ENCODE peak calls at places on chromosomes 13 and 19, in six cellular contexts. B is aorta, E is AG10803, M is psoas muscle, L is uterus, X is adipocyte. D is an unnamed sample.

GRCh38 chr19:44232867-44233266 is 20.5 kb downstream of the ZNF227 start:
- DNase-seq in B (no peak), E (no peak), M (no peak), L (no peak), X (no peak), D (no peak)

GRCh38 chr13:32804673-32805260 is 211.5 kb upstream of the KL start:
- DNase-seq in B (no peak), E (no peak), M (no peak), L (no peak), X (peak; percentile 45), D (no peak)

GRCh38 chr19:3403489-3404323 is 37.3 kb downstream of the NFIC start:
- DNase-seq in B (peak; percentile 97), E (peak; percentile 99), M (peak; percentile 93), L (peak; percentile 93), X (peak; percentile 84), D (peak; percentile 93)

GRCh38 chr19:40941481-40942219 is 49.4 kb upstream of the CYP2B6 start:
- DNase-seq in B (no peak), E (no peak), M (no peak), L (no peak), X (no peak), D (no peak)

GRCh38 chr13:90420683-90421082 is 926.8 kb upstream of the MIR17HG start:
- DNase-seq in B (no peak), E (no peak), M (no peak), L (no peak), X (peak; percentile 11), D (no peak)

GRCh38 chr13:97360610-97361009 is 73.4 kb upstream of the RAP2A start:
- DNase-seq in B (no peak), E (no peak), M (no peak), L (no peak), X (no peak), D (no peak)

GRCh38 chr13:53408847-53409568 is 380.4 kb downstream of the OLFM4 start:
- DNase-seq in B (no peak), E (no peak), M (no peak), L (no peak), X (no peak), D (no peak)

GRCh38 chr19:16571283-16571682 is 932 bp downstream of the SLC35E1 start:
- DNase-seq in B (no peak), E (peak; percentile 18), M (no peak), L (no peak), X (peak; percentile 33), D (no peak)

GRCh38 chr19:48591021-48591420 is 15.5 kb upstream of the SPACA4 start:
- DNase-seq in B (no peak), E (peak; percentile 12), M (no peak), L (no peak), X (no peak), D (no peak)

GRCh38 chr19:29098091-29098490 is 114.9 kb downstream of the UQCRFS1 start:
- DNase-seq in B (no peak), E (no peak), M (peak; percentile 29), L (no peak), X (no peak), D (no peak)

GRCh38 chr13:69050696-69051095 is 1056.9 kb upstream of the ATXN8OS start:
- DNase-seq in B (no peak), E (no peak), M (no peak), L (no peak), X (no peak), D (no peak)

GRCh38 chr13:65971541-65971940 is 1258.6 kb downstream of the PCDH9 start:
- DNase-seq in B (no peak), E (no peak), M (no peak), L (no peak), X (no peak), D (no peak)

GRCh38 chr19:39335168-39335567 is 675 bp downstream of the GMFG start:
- DNase-seq in B (no peak), E (no peak), M (no peak), L (no peak), X (no peak), D (no peak)

GRCh38 chr19:11339254-11340098 is at the start of gene RAB3D:
- DNase-seq in B (peak; percentile 97), E (peak; percentile 81), M (peak; percentile 90), L (peak; percentile 94), X (peak; percentile 96), D (peak; percentile 93)

GRCh38 chr19:12789098-12789903 is 2.0 kb upstream of the JUNB start:
- DNase-seq in B (no peak), E (no peak), M (no peak), L (no peak), X (no peak), D (no peak)

GRCh38 chr13:58087566-58087965 is 456.0 kb downstream of the PCDH17 start:
- DNase-seq in B (no peak), E (no peak), M (no peak), L (no peak), X (no peak), D (no peak)

GRCh38 chr13:49436890-49437289 is 7.0 kb downstream of the CAB39L start:
- DNase-seq in B (peak; percentile 76), E (peak; percentile 75), M (peak; percentile 54), L (peak; percentile 48), X (peak; percentile 79), D (no peak)

GRCh38 chr19:42495663-42496062 is 32.6 kb downstream of the CEACAM1 start:
- DNase-seq in B (no peak), E (no peak), M (no peak), L (no peak), X (no peak), D (no peak)

GRCh38 chr19:42494321-42494720 is 34.0 kb downstream of the CEACAM1 start:
- DNase-seq in B (no peak), E (no peak), M (no peak), L (no peak), X (peak; percentile 64), D (no peak)

GRCh38 chr19:42498387-42498786 is 29.9 kb downstream of the CEACAM1 start:
- DNase-seq in B (no peak), E (no peak), M (no peak), L (no peak), X (no peak), D (peak; percentile 52)

GRCh38 chr19:42497492-42498226 is 30.6 kb downstream of the CEACAM1 start:
- DNase-seq in B (no peak), E (no peak), M (no peak), L (no peak), X (no peak), D (peak; percentile 81)

DNA sequence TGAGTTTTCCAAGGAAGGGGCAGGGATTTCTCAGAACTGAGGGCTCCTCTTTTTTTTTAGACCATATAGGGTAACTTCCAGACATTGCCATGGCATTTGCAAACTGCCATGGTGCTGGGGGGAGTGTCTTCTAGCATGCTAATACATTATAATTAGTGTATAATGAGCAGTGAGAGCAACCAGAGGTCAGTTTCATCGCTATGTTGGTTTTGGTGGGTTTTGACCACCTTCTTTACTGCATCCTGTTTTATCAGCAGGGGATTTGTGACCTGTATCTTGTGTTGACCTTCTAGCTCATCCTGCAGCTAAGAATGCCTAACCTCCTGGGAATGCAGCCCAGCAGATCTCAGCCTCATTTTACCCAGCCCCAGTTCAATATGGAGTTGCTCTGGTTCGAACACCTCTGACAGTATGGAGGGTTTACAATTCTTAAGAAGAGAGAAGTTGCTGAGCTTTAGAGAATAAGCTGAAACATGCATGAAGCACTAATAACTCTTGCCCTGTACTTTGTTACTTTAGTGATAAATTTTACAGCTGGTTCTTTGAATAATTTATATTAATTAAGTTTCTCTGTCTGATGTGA is 31.6 kb downstream of the CEACAM1 start:
- DNase-seq in B (no peak), E (no peak), M (no peak), L (no peak), X (no peak), D (no peak)
- H3K4me3 ChIP-seq in B (no peak overlapping the region), E (no peak overlapping the region), M (no peak overlapping the region), L (no peak overlapping the region), X (no peak overlapping the region), D (no peak overlapping the region)

DNA sequence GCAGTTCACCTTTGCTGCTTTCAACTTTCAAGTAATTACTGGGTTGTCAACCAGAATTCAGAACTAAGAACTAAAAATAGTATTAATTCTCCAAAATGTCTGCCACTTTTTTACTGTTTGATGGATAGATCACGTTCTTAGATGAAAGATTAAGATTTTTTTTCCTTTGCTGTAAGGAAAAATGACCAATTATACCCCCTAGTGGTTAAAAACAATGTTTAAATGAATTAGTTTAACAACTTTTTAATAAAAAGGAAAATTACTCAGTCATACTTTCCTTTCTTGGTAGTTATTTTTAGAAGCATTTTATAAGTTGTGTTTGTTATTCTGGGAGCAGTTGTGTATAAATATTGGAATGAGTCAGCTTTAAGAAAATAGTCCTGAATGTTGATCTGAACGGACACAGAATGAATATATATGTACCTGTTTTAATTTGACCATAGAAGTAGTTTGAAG is 4.6 kb downstream of the TM9SF2 start:
- DNase-seq in B (no peak), E (peak; percentile 20), M (no peak), L (no peak), X (peak; percentile 73), D (no peak)
- H3K4me3 ChIP-seq in B (no peak overlapping the region), E (no peak overlapping the region), M (peak overlapping the region; percentile 20), L (no peak overlapping the region), X (peak overlapping the region; percentile 24), D (no peak overlapping the region)

DNA sequence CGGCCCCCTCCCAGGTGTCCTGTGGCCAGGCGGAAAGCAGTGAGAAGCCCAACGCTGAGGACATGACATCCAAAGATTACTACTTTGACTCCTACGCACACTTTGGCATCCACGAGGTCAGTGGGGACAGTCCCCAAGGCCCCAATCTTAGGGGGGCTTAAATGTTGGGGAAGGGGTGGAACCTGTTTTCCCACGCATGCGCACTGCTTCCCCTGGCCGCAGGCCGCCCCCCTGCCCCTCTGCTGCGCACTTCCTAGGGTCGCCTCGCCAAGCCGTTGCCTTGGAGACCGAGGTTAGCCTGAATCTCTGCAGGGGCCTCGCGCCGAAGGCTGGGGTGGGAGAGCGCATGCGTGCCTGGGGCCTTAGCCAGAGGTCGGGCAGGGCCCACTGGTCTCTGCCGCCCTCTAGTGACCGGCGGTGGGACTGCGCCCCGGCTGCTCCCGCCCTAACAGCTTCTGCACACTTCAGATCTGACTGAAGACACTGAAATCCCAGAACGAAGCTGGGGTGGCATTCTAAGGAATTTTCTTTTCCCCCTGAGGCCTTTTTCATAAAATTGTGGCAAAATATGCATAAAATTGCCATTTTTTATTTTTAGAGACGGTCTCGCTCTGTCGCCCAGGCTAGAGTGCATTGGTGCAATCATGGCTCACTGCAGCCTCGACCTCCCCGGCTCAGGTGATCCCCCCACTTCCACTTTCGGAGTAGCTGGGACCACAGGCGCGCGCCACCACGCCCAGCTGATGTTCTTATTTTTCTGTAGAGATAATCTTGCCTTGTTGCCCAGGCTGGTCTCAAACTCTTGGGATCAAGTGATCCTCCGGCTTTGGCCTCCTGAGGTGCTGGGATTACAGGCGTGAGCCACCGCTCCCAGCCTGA is 3.6 kb downstream of the PRMT1 start:
- DNase-seq in B (peak; percentile 98), E (peak; percentile 77), M (peak; percentile 90), L (peak; percentile 94), X (peak; percentile 92), D (peak; percentile 91)
- H3K4me3 ChIP-seq in B (no peak overlapping the region), E (peak overlapping the region; percentile 15), M (peak overlapping the region; percentile 95), L (no peak overlapping the region), X (no peak overlapping the region), D (no peak overlapping the region)

DNA sequence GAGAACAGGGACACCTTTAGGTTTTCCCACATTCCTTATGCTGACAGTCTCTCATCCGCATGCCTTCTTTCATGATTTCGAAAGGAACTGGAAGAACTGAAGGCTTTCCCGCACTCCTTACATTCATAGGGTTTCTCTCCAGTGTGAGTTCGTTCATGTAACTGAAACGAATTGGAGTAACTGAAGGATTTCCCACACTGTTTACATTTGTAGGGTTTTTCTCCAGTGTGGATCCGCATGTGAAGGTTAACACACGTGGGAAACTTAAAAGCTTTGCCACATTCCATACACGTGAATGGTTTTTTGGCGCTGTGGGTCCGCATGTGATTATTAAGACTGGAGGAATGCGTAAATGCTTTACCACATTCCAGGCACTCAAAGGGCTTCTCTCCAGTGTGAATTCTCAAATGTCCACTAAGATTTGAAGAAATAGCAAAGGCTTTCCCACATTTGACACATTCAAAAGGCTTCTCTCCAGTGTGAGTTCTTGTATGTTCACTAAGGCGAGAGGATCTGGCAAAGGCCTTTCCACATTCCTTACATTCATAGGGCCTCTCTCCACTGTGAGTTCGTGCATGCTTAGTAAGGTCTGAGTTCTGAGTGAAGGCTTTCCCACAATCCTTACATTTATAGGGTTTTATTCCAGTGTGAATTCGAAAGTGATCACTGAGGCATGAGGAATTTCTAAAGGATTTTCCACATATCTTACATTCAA is 22.0 kb downstream of the ZNF266 start:
- DNase-seq in B (no peak), E (no peak), M (no peak), L (no peak), X (no peak), D (no peak)
- H3K4me3 ChIP-seq in B (peak overlapping the region; percentile 19), E (no peak overlapping the region), M (no peak overlapping the region), L (no peak overlapping the region), X (peak overlapping the region; percentile 70), D (no peak overlapping the region)